ENCODE peak calls at places on chromosome 3, in four cellular contexts. I, P, O and X are unnamed samples.

GRCh38 chr3:22621205-22621809 is 581.8 kb upstream of the UBE2E2 start:
- DNase-seq in P (no peak), I (no peak), O (no peak), X (no peak)

GRCh38 chr3:28576590-28577220 is 228.1 kb upstream of the AZI2 start:
- DNase-seq in P (no peak), O (no peak), I (no peak), X (no peak)

GRCh38 chr3:181952221-181952620 is 240.5 kb downstream of the SOX2 start:
- DNase-seq in P (no peak), I (no peak), O (no peak), X (no peak)

GRCh38 chr3:158573714-158574113 is 2.7 kb downstream of the MLF1 start:
- DNase-seq in O (no peak), I (no peak), P (no peak), X (no peak)

GRCh38 chr3:89889386-89889785 is 782.0 kb downstream of the EPHA3 start:
- DNase-seq in P (no peak), I (no peak), O (no peak), X (no peak)

GRCh38 chr3:11059090-11059798 is 66.7 kb downstream of the SLC6A1 start:
- DNase-seq in O (peak), I (no peak), P (peak), X (peak)

GRCh38 chr3:11565932-11566331 is 77.8 kb downstream of the VGLL4 start:
- DNase-seq in O (no peak), P (no peak), I (no peak), X (no peak)

GRCh38 chr3:112353365-112353764 is 20.4 kb downstream of the CD200 start:
- DNase-seq in O (no peak), I (no peak), P (no peak), X (no peak)

GRCh38 chr3:188594137-188594536 is 440.2 kb downstream of the LPP start:
- DNase-seq in I (peak), O (no peak), P (no peak), X (no peak)

GRCh38 chr3:152038491-152038890 is 165.0 kb downstream of the SUCNR1 start:
- DNase-seq in O (no peak), I (no peak), P (no peak), X (no peak)

GRCh38 chr3:183664913-183665381 is 29.5 kb downstream of the KLHL24 start:
- DNase-seq in I (no peak), P (no peak), O (no peak), X (no peak)

GRCh38 chr3:146024260-146024659 is 136.7 kb downstream of the PLOD2 start:
- DNase-seq in O (no peak), I (no peak), P (no peak), X (no peak)

DNA sequence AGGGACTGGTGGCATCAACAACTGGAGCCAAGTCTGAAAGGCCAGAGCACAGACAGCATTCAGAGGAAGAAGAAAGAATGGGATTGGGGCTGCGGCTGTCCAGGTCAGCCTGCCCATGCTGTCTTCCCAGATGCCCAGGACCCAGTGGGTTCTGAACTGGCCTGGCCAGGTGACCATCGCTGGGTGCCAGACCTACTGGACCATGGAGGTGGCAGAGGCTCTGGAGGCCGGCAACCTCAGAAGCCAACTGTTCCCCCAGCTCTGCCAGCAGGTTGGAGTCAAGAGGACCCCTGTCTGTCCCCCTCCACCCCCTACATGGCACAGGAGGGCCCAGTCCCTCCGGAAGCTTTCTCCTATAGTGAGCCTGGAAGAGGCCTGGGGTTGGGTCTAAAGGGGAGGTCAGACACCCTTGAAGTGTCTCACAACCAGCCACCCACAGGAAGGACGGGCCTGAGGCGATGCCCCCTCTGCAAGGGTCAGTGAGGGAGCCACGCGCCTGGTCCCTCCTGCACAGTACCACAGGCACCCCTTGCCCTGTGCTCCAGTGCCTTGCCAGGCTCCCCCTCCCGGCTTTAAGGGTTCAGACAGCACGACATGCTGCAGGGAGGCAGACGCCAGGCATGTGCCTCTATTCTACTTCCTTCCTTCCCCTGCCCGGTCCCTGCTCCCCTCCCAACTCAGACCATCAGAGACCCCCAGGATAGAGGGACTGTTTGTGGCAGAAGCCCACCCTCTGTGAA is 43.2 kb downstream of the DNAH1 start:
- DNase-seq in I (no peak), O (no peak), P (no peak), X (no peak)
- TF ChIP-seq POLR2A in I (no peak), O (no peak), P (no peak), X (no peak)

GRCh38 chr3:45597166-45597565 is 2.6 kb downstream of the LIMD1 start:
- DNase-seq in O (no peak), I (no peak), P (peak), X (no peak)
- H3K4me3 ChIP-seq in O (peak), I (peak), P (no peak), X (no peak)

GRCh38 chr3:88058593-88059379 is at the start of the genes CGGBP1 and ZNF654:
- DNase-seq in O (peak), I (peak), P (peak), X (peak)
- TF ChIP-seq POLR2A in O (peak), I (peak), P (peak), X (peak)

DNA sequence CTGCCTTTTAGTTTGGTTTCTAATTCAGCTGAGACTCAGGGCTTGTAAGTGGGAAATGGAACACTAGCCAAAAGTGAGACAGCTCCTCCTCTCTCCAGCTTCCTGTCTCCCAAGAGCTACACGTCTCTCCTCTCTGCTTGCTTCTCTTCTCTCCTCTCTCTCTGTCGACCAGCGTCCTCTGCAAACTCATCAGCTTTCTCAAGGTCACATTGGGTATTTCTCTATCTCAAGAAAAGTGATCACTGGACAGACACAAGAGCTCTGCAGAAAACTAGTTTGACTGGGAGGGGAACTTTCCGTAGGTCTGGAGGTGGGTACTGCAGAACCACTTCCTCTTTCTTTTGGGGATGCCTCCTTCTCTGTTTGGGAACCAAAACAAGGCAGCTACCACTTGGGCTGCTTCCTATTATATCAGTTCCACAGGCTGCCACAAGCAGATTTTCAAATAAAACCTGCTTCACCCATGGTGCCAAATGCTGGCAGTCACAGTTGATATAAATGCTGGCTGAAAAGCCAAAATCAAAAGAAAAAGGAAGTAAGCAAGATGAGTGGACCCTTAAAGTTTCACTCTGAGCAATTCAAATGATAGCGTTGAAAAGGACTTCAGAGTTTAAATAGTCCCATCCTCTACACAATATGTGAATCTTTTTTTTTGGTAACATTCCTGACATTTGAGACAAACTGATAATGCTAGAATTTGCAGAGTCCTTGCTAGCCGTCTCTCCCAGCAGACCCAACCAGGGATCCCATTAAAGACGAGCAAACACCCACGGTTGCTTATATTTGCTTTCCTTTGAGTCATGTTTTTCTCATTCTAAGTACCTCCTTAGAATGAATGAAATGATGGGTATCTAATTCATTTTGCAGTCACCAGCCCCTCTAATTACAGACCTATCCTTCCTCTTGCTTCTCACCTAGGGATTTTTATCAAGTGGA is 7.2 kb upstream of the DYNC1LI1 start:
- DNase-seq in O (peak), I (no peak), P (no peak), X (no peak)
- H3K4me3 ChIP-seq in O (peak), I (peak), P (no peak), X (no peak)

DNA sequence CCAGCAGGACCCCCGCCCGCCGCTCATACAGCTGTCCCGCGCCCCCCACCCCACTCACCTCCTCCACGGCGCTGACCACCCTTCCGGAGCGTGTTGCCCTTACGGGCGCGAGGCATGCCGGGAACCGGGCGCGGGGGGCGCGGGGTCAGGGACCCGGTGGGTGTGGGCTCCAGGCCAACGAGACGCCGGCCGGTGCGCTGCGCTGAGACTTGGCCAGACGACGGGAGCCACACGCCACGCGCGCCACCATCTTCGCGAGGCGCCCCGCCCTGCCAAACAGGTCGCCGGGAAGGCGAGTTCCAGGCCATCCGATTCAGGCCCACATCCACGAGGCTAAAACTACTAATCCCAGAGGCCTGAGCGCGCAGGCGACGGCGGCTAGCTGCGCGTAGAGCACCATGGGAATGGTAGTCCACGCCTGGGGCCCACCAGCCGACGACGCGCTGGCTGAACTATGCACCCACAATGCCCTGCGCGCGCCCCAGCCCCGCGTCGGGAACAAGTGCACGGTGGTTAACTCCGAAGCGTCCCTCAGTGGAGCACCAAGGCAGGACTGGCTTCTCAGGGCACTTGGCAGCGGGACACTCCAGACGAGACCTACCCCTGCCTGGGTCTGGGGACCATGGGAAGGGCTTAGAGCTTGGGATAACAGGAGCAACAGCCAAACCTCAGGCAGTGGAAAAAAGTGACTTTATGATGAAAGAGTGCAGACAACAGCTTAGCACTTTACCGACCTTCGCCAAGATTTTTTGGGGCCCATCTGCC is at the start of gene IFRD2:
- DNase-seq in P (peak), I (peak), O (peak), X (peak)
- TF ChIP-seq POLR2A in P (peak), I (peak), O (peak), X (no peak)

DNA sequence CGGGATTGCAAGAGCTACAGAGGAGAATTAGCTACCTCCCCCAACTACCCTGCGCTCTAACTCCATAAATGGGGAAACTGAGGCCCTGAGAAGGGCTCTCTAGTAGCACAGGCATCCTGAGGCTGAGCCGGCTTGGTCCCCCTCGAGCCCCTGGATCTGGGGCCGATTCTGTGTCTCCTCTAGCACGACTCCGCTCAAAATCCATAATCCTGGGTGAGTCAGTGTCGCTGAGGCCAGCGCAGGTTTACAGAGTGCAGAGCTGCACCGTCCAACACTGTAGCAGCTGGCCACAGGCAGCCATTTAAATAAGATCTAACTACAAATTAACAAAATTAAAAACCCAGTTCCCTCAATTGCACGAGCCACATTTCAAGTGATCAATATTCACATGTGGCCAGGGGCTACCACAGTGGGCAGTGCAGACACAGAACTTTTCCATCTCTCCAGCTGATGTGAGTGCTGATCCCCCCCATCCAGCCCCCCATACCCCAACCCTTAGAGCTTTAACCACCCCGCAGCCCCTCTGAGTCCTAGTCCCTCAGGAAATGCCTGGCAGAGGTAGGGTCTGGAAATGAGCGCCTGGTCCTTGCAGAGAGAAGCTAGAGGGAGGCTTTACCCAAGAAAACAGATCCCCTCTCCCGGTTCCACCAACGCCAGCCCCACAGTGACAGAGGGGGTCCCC is 10.7 kb downstream of the GATA2 start:
- DNase-seq in O (no peak), I (no peak), P (no peak), X (no peak)
- H3K4me3 ChIP-seq in O (peak), I (no peak), P (no peak), X (no peak)

DNA sequence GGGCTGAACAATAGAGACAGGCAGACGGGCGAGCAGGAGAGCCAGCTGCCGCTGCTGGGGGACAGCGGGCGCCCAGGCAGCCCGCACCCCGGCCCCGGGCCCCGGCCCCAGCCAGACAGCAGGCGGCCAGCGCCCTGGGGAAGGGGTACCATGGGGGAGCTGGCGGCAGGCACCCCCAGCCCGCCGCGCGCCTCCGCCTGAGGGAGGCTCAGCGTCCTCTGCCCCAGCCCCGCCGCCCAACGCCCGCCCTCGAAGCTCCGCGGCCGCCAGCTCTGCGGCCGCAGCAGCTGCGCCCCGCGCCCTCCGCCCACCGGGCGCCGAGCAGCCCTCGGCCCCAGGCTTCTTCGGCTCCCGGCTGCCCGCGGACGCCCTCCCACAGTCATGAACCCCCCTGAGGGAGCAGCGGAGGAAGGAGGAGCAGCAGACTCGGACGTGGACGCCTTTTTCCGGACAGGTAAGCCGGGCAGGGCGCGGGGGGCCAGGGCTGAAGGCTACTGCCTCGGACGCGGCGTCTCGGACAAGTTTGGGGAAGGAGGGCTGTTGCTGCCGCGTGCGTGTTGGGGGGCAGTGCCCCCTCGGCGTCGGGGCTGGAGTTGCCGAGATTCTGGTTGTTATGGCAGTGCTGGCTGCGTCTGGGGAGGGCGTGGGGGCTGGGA is 41.6 kb upstream of the ROPN1 start:
- DNase-seq in I (no peak), P (peak), O (peak), X (no peak)
- TF ChIP-seq POLR2A in I (no peak), P (no peak), O (no peak), X (no peak)

DNA sequence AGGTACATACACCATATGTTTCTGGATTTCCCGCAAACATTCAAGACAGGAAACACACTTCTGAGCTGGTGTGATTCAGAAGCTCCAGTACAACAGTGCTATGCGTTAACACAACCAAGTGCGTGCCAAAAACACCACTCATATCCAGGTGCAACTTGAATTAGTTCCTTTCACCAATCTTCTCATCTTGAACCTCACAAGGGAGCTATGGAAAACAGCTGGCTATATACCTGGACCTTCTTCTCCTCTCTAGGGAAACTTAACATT is 31.3 kb downstream of the SUSD5 start:
- DNase-seq in I (no peak), O (no peak), P (no peak), X (no peak)
- H3K4me3 ChIP-seq in I (no peak), O (no peak), P (no peak), X (no peak)

GRCh38 chr3:58463181-58463941 is 28.5 kb upstream of the KCTD6 start:
- DNase-seq in O (peak), I (peak), P (peak), X (peak)
- TF ChIP-seq POLR2A in O (no peak), I (no peak), P (no peak), X (no peak)

DNA sequence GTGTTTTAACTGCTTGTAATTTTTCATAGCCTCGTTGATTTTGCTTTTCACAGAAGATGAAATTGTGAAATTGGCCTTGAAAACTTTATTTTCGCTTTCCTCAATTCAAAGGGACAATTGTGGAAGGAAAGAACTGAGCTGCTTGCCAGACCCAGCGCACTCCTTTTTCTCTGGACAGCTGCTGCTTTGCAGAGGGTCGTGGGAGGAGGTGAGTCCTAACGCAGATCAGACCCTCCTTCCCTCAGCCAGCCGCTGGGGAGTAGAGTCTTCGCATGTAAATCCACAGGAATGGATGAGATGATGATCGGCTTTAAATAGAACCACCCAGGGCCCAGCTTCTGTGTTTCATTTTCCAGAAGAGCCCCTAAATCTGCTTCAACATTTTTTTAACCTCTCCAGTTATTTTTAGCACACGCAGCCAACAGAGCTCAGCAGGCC is 42.7 kb upstream of the UBE2E1 start:
- DNase-seq in O (peak), I (no peak), P (no peak), X (no peak)
- H3K4me3 ChIP-seq in O (peak), I (peak), P (no peak), X (no peak)